ENCODE peak calls at places on chromosomes 11 and 22, in four cellular contexts. One of them, this sample, is unnamed.

GRCh38 chr11:7451520-7451919 is 33.8 kb upstream of the OLFML1 start:
- DNase-seq in trophoblast cell: no peak
- DNase-seq in H1: no peak
- DNase-seq in endothelial cell of umbilical vein: no peak
- DNase-seq in this sample: no peak

GRCh38 chr11:107707128-107707760 is 4.6 kb downstream of the SLN start:
- DNase-seq in trophoblast cell: no peak
- DNase-seq in H1: no peak
- DNase-seq in endothelial cell of umbilical vein: no peak
- DNase-seq in this sample: no peak

GRCh38 chr11:75193711-75194110 is 42.8 kb downstream of the SLCO2B1 start:
- DNase-seq in endothelial cell of umbilical vein: no peak
- DNase-seq in trophoblast cell: no peak
- DNase-seq in H1: no peak
- DNase-seq in this sample: no peak

GRCh38 chr11:69703711-69704507 is at the start of gene FGF19:
- DNase-seq in endothelial cell of umbilical vein: no peak
- DNase-seq in trophoblast cell: no peak
- DNase-seq in H1: peak; percentile 92
- DNase-seq in this sample: peak; percentile 28

GRCh38 chr11:10375280-10376048 is 70.6 kb downstream of the ADM start:
- DNase-seq in endothelial cell of umbilical vein: no peak
- DNase-seq in H1: peak; percentile 22
- DNase-seq in trophoblast cell: no peak
- DNase-seq in this sample: peak; percentile 91

GRCh38 chr11:834371-835316 is 1.9 kb downstream of the CD151 start:
- DNase-seq in trophoblast cell: peak; percentile 60
- DNase-seq in endothelial cell of umbilical vein: peak; percentile 93
- DNase-seq in H1: no peak
- DNase-seq in this sample: peak; percentile 92

GRCh38 chr22:35051034-35051535 is 14.9 kb upstream of the ISX start:
- DNase-seq in trophoblast cell: no peak
- DNase-seq in H1: no peak
- DNase-seq in endothelial cell of umbilical vein: no peak
- DNase-seq in this sample: no peak

GRCh38 chr11:95231881-95232605 is 1.0 kb upstream of the SESN3 start:
- DNase-seq in endothelial cell of umbilical vein: peak; percentile 49
- DNase-seq in H1: peak; percentile 79
- DNase-seq in trophoblast cell: peak; percentile 18
- DNase-seq in this sample: peak; percentile 82

GRCh38 chr11:44566952-44567875 is 1.8 kb downstream of the CD82 start:
- DNase-seq in trophoblast cell: no peak
- DNase-seq in H1: no peak
- DNase-seq in endothelial cell of umbilical vein: no peak
- DNase-seq in this sample: no peak

GRCh38 chr11:32450372-32450771 is 15.0 kb upstream of the WT1 start:
- DNase-seq in H1: no peak
- DNase-seq in trophoblast cell: no peak
- DNase-seq in endothelial cell of umbilical vein: no peak
- DNase-seq in this sample: no peak

GRCh38 chr11:910044-910588 is 494 bp downstream of the CHID1 start:
- DNase-seq in trophoblast cell: no peak
- DNase-seq in H1: no peak
- DNase-seq in endothelial cell of umbilical vein: no peak
- DNase-seq in this sample: no peak

GRCh38 chr11:91859666-91860065 is 365.0 kb upstream of the FAT3 start:
- DNase-seq in H1: no peak
- DNase-seq in trophoblast cell: no peak
- DNase-seq in endothelial cell of umbilical vein: no peak
- DNase-seq in this sample: no peak

GRCh38 chr22:38523479-38523878 is 17.4 kb upstream of the DDX17 start:
- DNase-seq in endothelial cell of umbilical vein: no peak
- DNase-seq in H1: no peak
- DNase-seq in trophoblast cell: no peak
- DNase-seq in this sample: no peak

GRCh38 chr22:38089474-38089851 is 5.5 kb upstream of the SLC16A8 start:
- DNase-seq in trophoblast cell: no peak
- DNase-seq in H1: no peak
- DNase-seq in endothelial cell of umbilical vein: no peak
- DNase-seq in this sample: no peak

GRCh38 chr11:68610452-68611116 is 73.8 kb upstream of the GAL start:
- DNase-seq in endothelial cell of umbilical vein: no peak
- DNase-seq in trophoblast cell: no peak
- DNase-seq in H1: no peak
- DNase-seq in this sample: peak; percentile 40

GRCh38 chr22:17060126-17060525 is 24.7 kb upstream of the IL17RA start:
- DNase-seq in endothelial cell of umbilical vein: no peak
- DNase-seq in trophoblast cell: no peak
- DNase-seq in H1: peak; percentile 48
- DNase-seq in this sample: no peak

GRCh38 chr22:49966716-49967332 is 6.3 kb downstream of the PIM3 start:
- DNase-seq in trophoblast cell: peak; percentile 50
- DNase-seq in H1: peak; percentile 52
- DNase-seq in endothelial cell of umbilical vein: peak; percentile 24
- DNase-seq in this sample: no peak

GRCh38 chr11:86816251-86816726 is 15.9 kb downstream of the PRSS23 start:
- DNase-seq in endothelial cell of umbilical vein: peak; percentile 93
- DNase-seq in H1: no peak
- DNase-seq in trophoblast cell: no peak
- DNase-seq in this sample: peak; percentile 31

GRCh38 chr11:37449146-37449545 is 851.1 kb upstream of the RAG2 start:
- DNase-seq in H1: no peak
- DNase-seq in trophoblast cell: peak; percentile 12
- DNase-seq in endothelial cell of umbilical vein: no peak
- DNase-seq in this sample: peak; percentile 31

GRCh38 chr11:94831529-94831928 is 63.4 kb downstream of the AMOTL1 start:
- DNase-seq in H1: no peak
- DNase-seq in trophoblast cell: no peak
- DNase-seq in endothelial cell of umbilical vein: no peak
- DNase-seq in this sample: no peak

GRCh38 chr11:11669447-11669846 is 47.6 kb upstream of the GALNT18 start:
- DNase-seq in H1: no peak
- DNase-seq in trophoblast cell: no peak
- DNase-seq in endothelial cell of umbilical vein: no peak
- DNase-seq in this sample: no peak

GRCh38 chr22:37230673-37231405 is 13.2 kb downstream of the RAC2 start:
- DNase-seq in trophoblast cell: no peak
- DNase-seq in H1: no peak
- DNase-seq in endothelial cell of umbilical vein: no peak
- DNase-seq in this sample: no peak

GRCh38 chr22:26461188-26461810 is 22.3 kb downstream of the HPS4 start:
- DNase-seq in trophoblast cell: peak; percentile 78
- DNase-seq in H1: peak; percentile 90
- DNase-seq in endothelial cell of umbilical vein: peak; percentile 53
- DNase-seq in this sample: peak; percentile 65

GRCh38 chr11:69880041-69880802 is 61.0 kb upstream of the FGF3 start:
- DNase-seq in H1: peak; percentile 38
- DNase-seq in trophoblast cell: no peak
- DNase-seq in endothelial cell of umbilical vein: no peak
- DNase-seq in this sample: no peak

GRCh38 chr22:32994046-32994827 is 63.9 kb downstream of the SYN3 start:
- DNase-seq in endothelial cell of umbilical vein: no peak
- DNase-seq in H1: peak; percentile 46
- DNase-seq in trophoblast cell: no peak
- DNase-seq in this sample: no peak

GRCh38 chr11:70448983-70449567 is 50.7 kb downstream of the CTTN start:
- DNase-seq in endothelial cell of umbilical vein: no peak
- DNase-seq in trophoblast cell: no peak
- DNase-seq in H1: no peak
- DNase-seq in this sample: no peak

GRCh38 chr11:82995754-82996398 is 75.8 kb downstream of the RAB30 start:
- DNase-seq in H1: no peak
- DNase-seq in endothelial cell of umbilical vein: no peak
- DNase-seq in trophoblast cell: no peak
- DNase-seq in this sample: no peak

GRCh38 chr22:50115693-50116092 is 25.9 kb downstream of the MOV10L1 start:
- DNase-seq in trophoblast cell: no peak
- DNase-seq in H1: no peak
- DNase-seq in endothelial cell of umbilical vein: peak; percentile 87
- DNase-seq in this sample: no peak

GRCh38 chr11:57444362-57445074 is 15.8 kb upstream of the RTN4RL2 start:
- DNase-seq in H1: no peak
- DNase-seq in trophoblast cell: peak; percentile 87
- DNase-seq in endothelial cell of umbilical vein: no peak
- DNase-seq in this sample: peak; percentile 79

GRCh38 chr11:1480191-1480554 is 6.4 kb downstream of the MOB2 start:
- DNase-seq in endothelial cell of umbilical vein: no peak
- DNase-seq in trophoblast cell: no peak
- DNase-seq in H1: no peak
- DNase-seq in this sample: no peak

GRCh38 chr11:66701432-66702240 is 23.9 kb upstream of the RBM4B start:
- DNase-seq in endothelial cell of umbilical vein: no peak
- DNase-seq in trophoblast cell: no peak
- DNase-seq in H1: no peak
- DNase-seq in this sample: peak; percentile 11

GRCh38 chr11:27497284-27497866 is 9.2 kb downstream of the LIN7C start:
- DNase-seq in H1: no peak
- DNase-seq in trophoblast cell: peak; percentile 48
- DNase-seq in endothelial cell of umbilical vein: peak; percentile 43
- DNase-seq in this sample: peak; percentile 63

GRCh38 chr11:2691991-2692841 is 7.6 kb downstream of the KCNQ1OT1 start:
- DNase-seq in H1: no peak
- DNase-seq in trophoblast cell: peak; percentile 83
- DNase-seq in endothelial cell of umbilical vein: no peak
- DNase-seq in this sample: no peak

GRCh38 chr11:80432051-80432450 is 991.2 kb upstream of the TENM4 start:
- DNase-seq in endothelial cell of umbilical vein: peak; percentile 65
- DNase-seq in trophoblast cell: no peak
- DNase-seq in H1: no peak
- DNase-seq in this sample: no peak

GRCh38 chr11:81005595-81005994 is 1564.8 kb upstream of the TENM4 start:
- DNase-seq in trophoblast cell: peak; percentile 52
- DNase-seq in endothelial cell of umbilical vein: peak; percentile 43
- DNase-seq in H1: no peak
- DNase-seq in this sample: peak; percentile 94

GRCh38 chr11:1348748-1349073 is 39.3 kb upstream of the TOLLIP start:
- DNase-seq in trophoblast cell: no peak
- DNase-seq in H1: no peak
- DNase-seq in endothelial cell of umbilical vein: no peak
- DNase-seq in this sample: no peak

GRCh38 chr22:25884121-25884520 is 142.1 kb downstream of the MYO18B start:
- DNase-seq in H1: no peak
- DNase-seq in endothelial cell of umbilical vein: no peak
- DNase-seq in trophoblast cell: no peak
- DNase-seq in this sample: no peak

GRCh38 chr11:60914620-60915249 is 777 bp downstream of the TMEM109 start:
- DNase-seq in H1: peak; percentile 65
- DNase-seq in endothelial cell of umbilical vein: peak; percentile 66
- DNase-seq in trophoblast cell: peak; percentile 61
- DNase-seq in this sample: peak; percentile 68

DNA sequence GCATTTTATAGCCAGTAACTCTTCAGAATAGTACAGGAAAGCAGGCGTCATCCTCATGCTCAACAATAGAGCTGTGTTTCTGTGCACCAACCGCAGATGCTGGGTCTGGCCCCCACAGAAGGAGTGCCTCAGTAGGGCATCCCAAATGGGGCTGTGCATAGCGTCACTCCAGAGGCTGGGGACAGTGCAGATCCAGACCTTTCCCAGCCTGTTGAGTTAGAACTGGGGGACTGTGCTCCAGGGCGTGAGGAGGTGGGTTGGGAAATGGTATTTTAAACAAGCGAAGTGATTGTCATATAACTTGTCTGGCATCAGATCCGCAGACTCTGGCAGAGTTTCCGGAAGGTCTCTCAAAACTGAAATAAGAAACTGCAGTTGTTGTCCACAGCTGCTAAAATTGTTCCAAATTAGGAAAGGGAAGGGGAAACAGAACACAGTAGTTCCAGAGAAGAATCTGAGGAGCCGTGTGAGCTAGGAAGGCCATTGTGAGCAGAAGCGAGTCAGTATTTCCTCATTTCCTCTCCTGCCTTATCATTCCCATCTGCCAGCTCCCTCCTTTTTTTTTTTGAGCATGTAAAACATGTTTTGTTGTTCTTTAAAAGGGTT is 52.2 kb downstream of the JAM3 start:
- DNase-seq in trophoblast cell: no peak
- DNase-seq in H1: no peak
- DNase-seq in endothelial cell of umbilical vein: peak; percentile 90
- DNase-seq in this sample: peak; percentile 79
- H3K9ac ChIP-seq in trophoblast cell: no peak overlapping the region
- H3K9ac ChIP-seq in H1: no peak overlapping the region
- H3K9ac ChIP-seq in endothelial cell of umbilical vein: peak overlapping the region; percentile 77
- H3K9ac ChIP-seq in this sample: peak overlapping the region; percentile 82

GRCh38 chr22:23537421-23537820 is 42.7 kb downstream of the IGLL1 start:
- DNase-seq in endothelial cell of umbilical vein: no peak
- DNase-seq in trophoblast cell: no peak
- DNase-seq in H1: no peak
- DNase-seq in this sample: no peak
- H3K9ac ChIP-seq in endothelial cell of umbilical vein: no peak overlapping the region
- H3K9ac ChIP-seq in trophoblast cell: no peak overlapping the region
- H3K9ac ChIP-seq in H1: no peak overlapping the region
- H3K9ac ChIP-seq in this sample: no peak overlapping the region

GRCh38 chr11:62996271-62996670 is 11.5 kb upstream of the SLC22A6 start:
- DNase-seq in H1: no peak
- DNase-seq in trophoblast cell: no peak
- DNase-seq in endothelial cell of umbilical vein: no peak
- DNase-seq in this sample: no peak
- H3K9ac ChIP-seq in H1: no peak overlapping the region
- H3K9ac ChIP-seq in trophoblast cell: no peak overlapping the region
- H3K9ac ChIP-seq in endothelial cell of umbilical vein: no peak overlapping the region
- H3K9ac ChIP-seq in this sample: no peak overlapping the region

GRCh38 chr22:46010951-46011626 is 34.1 kb upstream of the WNT7B start:
- DNase-seq in endothelial cell of umbilical vein: no peak
- DNase-seq in H1: no peak
- DNase-seq in trophoblast cell: no peak
- DNase-seq in this sample: no peak

GRCh38 chr22:46012881-46013281 is 35.9 kb upstream of the WNT7B start:
- DNase-seq in trophoblast cell: no peak
- DNase-seq in H1: no peak
- DNase-seq in endothelial cell of umbilical vein: no peak
- DNase-seq in this sample: no peak

GRCh38 chr22:46011627-46012181 is 34.7 kb upstream of the WNT7B start:
- DNase-seq in H1: no peak
- DNase-seq in trophoblast cell: no peak
- DNase-seq in endothelial cell of umbilical vein: no peak
- DNase-seq in this sample: no peak

GRCh38 chr22:46013460-46014416 is 36.8 kb upstream of the WNT7B start:
- DNase-seq in trophoblast cell: peak; percentile 99
- DNase-seq in H1: peak; percentile 95
- DNase-seq in endothelial cell of umbilical vein: peak; percentile 88
- DNase-seq in this sample: peak; percentile 99

GRCh38 chr22:46012182-46012880 is 35.4 kb upstream of the WNT7B start:
- DNase-seq in endothelial cell of umbilical vein: no peak
- DNase-seq in trophoblast cell: no peak
- DNase-seq in H1: no peak
- DNase-seq in this sample: no peak
- H3K9ac ChIP-seq in endothelial cell of umbilical vein: no peak overlapping the region
- H3K9ac ChIP-seq in trophoblast cell: no peak overlapping the region
- H3K9ac ChIP-seq in H1: no peak overlapping the region
- H3K9ac ChIP-seq in this sample: no peak overlapping the region